ENCODE peak calls at places on chromosomes 12 and 14, in ten cellular contexts. B is NB4, N is HepG2, O is A549, I is HCT116, Y is WTC11, A is SK-N-SH, H is K562, F is H1, X is GM12878. U is an unnamed sample.

GRCh38 chr14:72666610-72667009 is 227.3 kb downstream of the DPF3 start:
- DNase-seq in I (peak), X (no peak), N (no peak), Y (no peak), F (no peak), H (no peak), A (no peak), B (no peak), O (peak), U (peak)

GRCh38 chr14:95062946-95063345 is 94.4 kb downstream of the DICER1 start:
- DNase-seq in O (no peak), X (no peak), H (no peak), I (no peak), Y (no peak), A (no peak), N (no peak), B (peak), F (no peak), U (no peak)

GRCh38 chr12:19837543-19837942 is 398.3 kb downstream of the AEBP2 start:
- DNase-seq in H (no peak), I (no peak), X (no peak), F (no peak), O (no peak), B (no peak), A (no peak), N (no peak), Y (no peak), U (no peak)

GRCh38 chr14:54353694-54354093 is 43.1 kb upstream of the CDKN3 start:
- DNase-seq in X (no peak), A (no peak), Y (no peak), B (peak), F (peak), H (no peak), N (no peak), I (no peak), O (no peak), U (no peak)

GRCh38 chr14:51308872-51309271 is 68.8 kb downstream of the TMX1 start:
- DNase-seq in I (no peak), O (no peak), X (no peak), A (no peak), Y (no peak), B (no peak), H (no peak), F (no peak), N (no peak), U (no peak)

GRCh38 chr14:47276931-47277330 is 398.5 kb downstream of the MDGA2 start:
- DNase-seq in B (no peak), Y (no peak), I (no peak), H (no peak), F (no peak), N (no peak), X (no peak), O (no peak), A (no peak), U (peak)

GRCh38 chr12:75196865-75197264 is 12.8 kb downstream of the KCNC2 start:
- DNase-seq in H (no peak), Y (no peak), O (no peak), A (no peak), B (no peak), X (no peak), N (no peak), I (no peak), F (no peak), U (no peak)

GRCh38 chr12:121128908-121129704 is 3.6 kb upstream of the P2RX7 start:
- DNase-seq in Y (peak), B (peak), O (peak), H (peak), F (peak), I (no peak), X (peak), N (peak), A (peak), U (peak)

GRCh38 chr12:33472299-33472698 is 32.7 kb upstream of the SYT10 start:
- DNase-seq in Y (no peak), X (no peak), H (no peak), A (no peak), N (no peak), F (no peak), O (no peak), I (no peak), B (no peak), U (no peak)

GRCh38 chr12:88501976-88502938 is 78.0 kb downstream of the KITLG start:
- DNase-seq in X (no peak), B (no peak), H (no peak), I (no peak), Y (no peak), N (no peak), O (no peak), A (no peak), F (no peak), U (no peak)

GRCh38 chr12:123029550-123029949 is 49.1 kb downstream of the ARL6IP4 start:
- DNase-seq in H (no peak), F (no peak), O (no peak), X (no peak), Y (no peak), B (no peak), I (no peak), N (no peak), A (no peak), U (no peak)

GRCh38 chr14:92726135-92726932 is 22.1 kb downstream of the LGMN start:
- DNase-seq in I (peak), F (no peak), H (peak), X (no peak), O (peak), Y (no peak), N (no peak), B (peak), A (no peak), U (peak)

GRCh38 chr14:71687115-71687836 is 245.0 kb upstream of the RGS6 start:
- DNase-seq in N (no peak), F (no peak), H (no peak), I (no peak), Y (no peak), O (no peak), A (no peak), X (no peak), B (no peak), U (no peak)

GRCh38 chr14:65330416-65330815 is 82.1 kb upstream of the FUT8 start:
- DNase-seq in O (no peak), F (no peak), Y (no peak), A (no peak), N (no peak), H (no peak), X (no peak), I (no peak), B (no peak), U (no peak)
- TF ChIP-seq MAX in O (no peak), F (no peak), Y (no peak), A (no peak), N (no peak), H (no peak), X (no peak), I (no peak), B (no peak), U (no peak)

GRCh38 chr12:108884116-108885012 is 4.5 kb downstream of the DAO start:
- DNase-seq in H (peak), X (no peak), Y (peak), O (peak), F (peak), B (peak), N (peak), I (peak), A (peak), U (peak)
- TF ChIP-seq MAX in H (no peak), X (no peak), Y (no peak), O (peak), F (peak), B (no peak), N (no peak), I (no peak), A (no peak), U (no peak)

GRCh38 chr14:85254718-85255117 is 275.2 kb upstream of the FLRT2 start:
- DNase-seq in N (no peak), H (no peak), B (no peak), O (no peak), I (no peak), F (no peak), Y (no peak), X (no peak), A (no peak), U (no peak)
- TF ChIP-seq MAX in N (no peak), H (no peak), B (no peak), O (no peak), I (no peak), F (no peak), Y (no peak), X (no peak), A (no peak), U (no peak)

DNA sequence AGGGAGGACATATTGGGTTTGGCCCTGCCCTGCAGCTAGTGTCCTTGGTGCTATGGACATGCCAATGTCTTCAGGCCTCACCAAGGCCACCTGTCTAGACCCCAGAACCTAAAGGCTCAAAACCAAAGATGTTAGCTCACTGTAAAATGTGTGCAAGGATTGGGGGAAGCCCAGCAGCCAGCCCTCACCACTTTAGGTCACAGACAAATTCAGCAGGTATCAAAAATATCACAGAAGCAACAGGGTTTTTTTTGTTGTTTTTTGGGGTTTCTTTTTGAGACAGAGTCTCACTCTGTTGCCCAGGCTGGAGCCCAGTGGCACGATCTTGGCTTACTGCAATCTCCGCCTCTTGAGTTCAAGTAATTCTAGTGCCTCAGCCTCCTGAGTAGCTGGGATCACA is 29.0 kb upstream of the NINJ2 start:
- DNase-seq in I (no peak), O (no peak), Y (no peak), N (no peak), A (no peak), H (no peak), B (no peak), X (no peak), F (no peak), U (no peak)
- TF ChIP-seq MAX in I (no peak), O (no peak), Y (no peak), N (no peak), A (no peak), H (no peak), B (no peak), X (no peak), F (no peak), U (no peak)

GRCh38 chr12:11834104-11834812 is 184.8 kb downstream of the ETV6 start:
- DNase-seq in X (no peak), B (peak), N (no peak), F (no peak), O (no peak), A (no peak), H (no peak), I (no peak), Y (no peak), U (peak)
- TF ChIP-seq MAX in X (no peak), B (no peak), N (no peak), F (no peak), O (no peak), A (no peak), H (no peak), I (no peak), Y (no peak), U (no peak)

DNA sequence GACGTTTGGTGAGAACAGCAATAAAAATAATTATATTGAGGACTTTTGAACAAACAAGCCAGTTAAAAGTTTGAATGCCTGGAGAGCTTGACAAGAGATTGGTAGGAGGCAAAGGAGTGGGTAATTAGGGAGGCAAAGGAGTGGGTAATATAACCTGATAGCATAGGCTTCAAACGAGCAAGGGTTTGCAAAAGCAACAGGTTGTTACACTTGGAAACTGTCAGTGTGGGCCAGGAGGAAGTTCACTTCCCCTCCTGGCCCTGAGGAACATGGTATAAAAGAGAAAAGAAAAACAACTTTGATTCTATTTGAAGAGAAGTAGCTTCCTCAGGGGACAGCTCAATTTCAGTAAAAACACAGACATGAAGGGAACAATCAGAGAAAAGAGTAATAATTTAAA is 121.7 kb downstream of the CCER1 start:
- DNase-seq in F (no peak), Y (no peak), O (no peak), A (no peak), N (no peak), B (no peak), H (no peak), X (no peak), I (no peak), U (peak)
- TF ChIP-seq MAX in F (no peak), Y (no peak), O (no peak), A (no peak), N (no peak), B (no peak), H (no peak), X (no peak), I (no peak), U (no peak)

DNA sequence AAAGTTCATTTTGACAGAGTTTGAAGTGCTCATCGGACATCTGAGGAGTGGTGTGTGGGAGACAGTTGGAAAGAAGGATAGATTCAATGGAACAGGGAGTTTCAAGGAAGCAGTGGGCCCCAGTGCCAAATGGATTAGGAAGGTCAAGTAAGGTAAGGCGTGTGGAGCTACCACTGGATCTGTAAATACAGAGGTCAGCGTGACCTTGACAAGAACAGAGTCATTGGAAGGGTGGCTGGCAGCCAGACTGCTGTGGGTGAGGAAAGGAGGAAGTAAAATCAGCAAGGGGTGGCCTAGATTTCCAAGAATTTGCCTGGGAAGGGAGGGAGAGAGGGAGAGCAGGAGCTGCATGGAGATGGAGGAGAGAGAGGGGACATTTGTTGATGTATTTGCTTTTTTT is 68.2 kb upstream of the IGF1 start:
- DNase-seq in Y (no peak), O (no peak), B (no peak), A (no peak), I (no peak), H (no peak), N (no peak), F (no peak), X (no peak), U (no peak)
- TF ChIP-seq MAX in Y (no peak), O (no peak), B (no peak), A (no peak), I (no peak), H (no peak), N (no peak), F (no peak), X (no peak), U (no peak)

U was measured in endothelial cell of umbilical vein.